ENCODE peak calls at places on chromosomes 3 and 15, in five cellular contexts. D, M, Q, W and G are unnamed samples.

GRCh38 chr15:53836618-53837017 is 77.2 kb upstream of the WDR72 start:
- DNase-seq in D (no peak), Q (no peak), M (no peak), W (no peak), G (no peak)

GRCh38 chr15:71629761-71630499 is 180.4 kb upstream of the NR2E3 start:
- DNase-seq in M (no peak), D (no peak), W (no peak), Q (no peak), G (no peak)

GRCh38 chr3:127339943-127340861 is 52.4 kb upstream of the PRR20G start:
- DNase-seq in D (no peak), W (no peak), Q (no peak), M (no peak), G (peak; percentile 57)

GRCh38 chr3:115834068-115834467 is 210.8 kb downstream of the GAP43 start:
- DNase-seq in M (peak; percentile 50), D (no peak), Q (peak; percentile 78), W (no peak), G (no peak)

GRCh38 chr15:91203619-91204018 is 103.6 kb downstream of the SV2B start:
- DNase-seq in D (no peak), W (no peak), Q (no peak), M (no peak), G (no peak)

GRCh38 chr3:141519587-141519986 is 32.8 kb downstream of the RASA2 start:
- DNase-seq in Q (no peak), M (no peak), D (no peak), W (no peak), G (no peak)

GRCh38 chr15:65423977-65424679 is 1.4 kb upstream of the IGDCC4 start:
- DNase-seq in Q (no peak), W (no peak), M (no peak), D (no peak), G (no peak)

GRCh38 chr3:69569520-69569919 is 169.7 kb upstream of the MITF start:
- DNase-seq in M (peak; percentile 38), Q (no peak), W (no peak), D (no peak), G (no peak)

GRCh38 chr15:42491540-42492225 is 742 bp upstream of the ZNF106 start:
- DNase-seq in W (no peak), D (no peak), M (peak; percentile 63), Q (peak; percentile 74), G (no peak)

GRCh38 chr3:143525408-143525807 is 322.9 kb downstream of the SLC9A9 start:
- DNase-seq in D (no peak), Q (no peak), W (no peak), M (peak; percentile 77), G (no peak)

GRCh38 chr3:14774431-14774830 is 44.3 kb upstream of the FGD5 start:
- DNase-seq in M (no peak), Q (no peak), W (peak; percentile 32), D (no peak), G (no peak)

GRCh38 chr3:71724584-71725278 is 471 bp downstream of the EIF4E3 start:
- DNase-seq in M (no peak), D (peak; percentile 53), W (peak; percentile 66), Q (no peak), G (peak; percentile 55)

GRCh38 chr3:37183976-37184375 is 9.6 kb upstream of the LRRFIP2 start:
- DNase-seq in M (peak; percentile 59), D (no peak), Q (no peak), W (no peak), G (no peak)

GRCh38 chr15:20657084-20657483 is 115.5 kb upstream of the GOLGA6L6 start:
- DNase-seq in D (no peak), M (no peak), W (no peak), Q (no peak), G (no peak)

GRCh38 chr3:165339753-165340152 is 143.6 kb upstream of the SLITRK3 start:
- DNase-seq in W (no peak), M (peak; percentile 5), D (peak; percentile 5), Q (no peak), G (peak; percentile 15)

GRCh38 chr3:183116051-183116614 is 16.8 kb upstream of the MCCC1 start:
- DNase-seq in W (peak; percentile 50), D (peak; percentile 76), Q (no peak), M (no peak), G (peak; percentile 84)

GRCh38 chr15:58453931-58454793 is 22.4 kb downstream of the LIPC start:
- DNase-seq in D (no peak), M (no peak), Q (no peak), W (no peak), G (peak; percentile 47)

GRCh38 chr15:59327942-59328341 is 44.7 kb downstream of the MYO1E start:
- DNase-seq in Q (no peak), D (no peak), W (peak; percentile 70), M (no peak), G (no peak)

GRCh38 chr3:113626513-113627371 is 69.7 kb downstream of the USF3 start:
- DNase-seq in M (peak; percentile 71), Q (peak; percentile 28), D (peak; percentile 47), W (peak; percentile 75), G (peak; percentile 58)

GRCh38 chr3:126309162-126309561 is 48.0 kb downstream of the KLF15 start:
- DNase-seq in Q (no peak), W (no peak), M (no peak), D (no peak), G (no peak)

GRCh38 chr3:125587039-125587664 is 8.1 kb downstream of the OSBPL11 start:
- DNase-seq in M (peak; percentile 49), W (no peak), D (no peak), Q (no peak), G (no peak)

GRCh38 chr3:100402150-100402706 is 889 bp downstream of the LNP1 start:
- DNase-seq in D (no peak), M (peak; percentile 59), Q (peak; percentile 85), W (no peak), G (no peak)